ENCODE peak calls at places on chromosomes 13 and 19, in nine cellular contexts. E is kidney glomerular epithelial cell; N is SHP77; T is NCI-H2081; R is naive thymus-derived CD4-positive, alpha-beta T cell; Z is NCI-H226; H is ELR; M is activated CD8-positive, alpha-beta memory T cell treated with anti-CD3 and anti-CD28 coated beads for 1 hour; I is neuronal stem cell. B is an unnamed sample.
A peak's percentile ranks its signal among the peaks of the same experiment; 100 is the strongest.

GRCh38 chr19:38204096-38204495 is 19.9 kb downstream of the DPF1 start:
- DNase-seq in I (no peak), M (no peak), N (no peak), T (peak; percentile 70), R (no peak), H (no peak), E (no peak), Z (no peak), B (no peak)

GRCh38 chr19:13277104-13277809 is 127.0 kb downstream of the IER2 start:
- DNase-seq in H (peak; percentile 80), Z (peak; percentile 51), R (peak; percentile 67), M (peak; percentile 22), E (peak; percentile 51), N (peak; percentile 43), T (peak; percentile 72), I (peak; percentile 71), B (peak; percentile 77)

GRCh38 chr13:100128373-100128772 is 39.5 kb downstream of the PCCA start:
- DNase-seq in H (peak; percentile 39), Z (peak; percentile 17), E (peak; percentile 34), T (peak; percentile 28), I (no peak), M (no peak), N (no peak), R (no peak), B (no peak)

GRCh38 chr19:29842471-29843179 is 30.8 kb downstream of the CCNE1 start:
- DNase-seq in R (no peak), T (no peak), H (no peak), E (no peak), N (no peak), M (no peak), I (no peak), Z (no peak), B (no peak)

GRCh38 chr19:45130888-45131615 is 29.7 kb downstream of the NKPD1 start:
- DNase-seq in R (no peak), I (no peak), H (peak; percentile 22), Z (peak; percentile 56), M (no peak), E (peak; percentile 32), T (peak; percentile 98), N (peak; percentile 94), B (peak; percentile 56)

GRCh38 chr13:89401209-89401810 is 1730.1 kb downstream of the SLITRK5 start:
- DNase-seq in Z (peak; percentile 41), E (peak; percentile 66), H (peak; percentile 80), T (no peak), I (no peak), R (no peak), M (no peak), N (no peak), B (peak; percentile 58)

GRCh38 chr19:16111160-16111908 is at the start of gene RAB8A:
- DNase-seq in Z (peak; percentile 98), R (peak; percentile 98), E (peak; percentile 98), H (peak; percentile 99), M (peak; percentile 99), I (peak; percentile 99), N (peak; percentile 99), T (peak; percentile 98), B (peak; percentile 100)

GRCh38 chr13:39910041-39910440 is 254.6 kb downstream of the COG6 start:
- DNase-seq in M (no peak), E (no peak), Z (no peak), N (no peak), T (no peak), I (no peak), R (no peak), H (no peak), B (no peak)

GRCh38 chr19:50359432-50359818 is 6.0 kb downstream of the NAPSA start:
- DNase-seq in M (no peak), N (no peak), H (no peak), R (no peak), T (no peak), I (no peak), E (no peak), Z (no peak), B (no peak)

GRCh38 chr13:113612626-113613025 is 28.1 kb downstream of the TFDP1 start:
- DNase-seq in E (no peak), I (no peak), Z (no peak), H (no peak), M (no peak), N (no peak), T (no peak), R (no peak), B (no peak)